ENCODE peak calls at places on chromosomes 16 and 17, in four cellular contexts. Q, T, I and W are unnamed samples.

GRCh38 chr16:4091638-4092037 is 24.6 kb downstream of the ADCY9 start:
- DNase-seq in Q (peak; percentile 60), T (no peak), I (no peak), W (no peak)

GRCh38 chr17:45147581-45148182 is 593 bp upstream of the HEXIM1 start:
- DNase-seq in I (peak; percentile 83), Q (peak; percentile 79), T (peak; percentile 83), W (no peak)

GRCh38 chr16:77531741-77532140 is 96.9 kb upstream of the ADAMTS18 start:
- DNase-seq in T (no peak), Q (no peak), I (no peak), W (no peak)

GRCh38 chr17:8964801-8965393 is 610 bp downstream of the PIK3R5 start:
- DNase-seq in I (peak; percentile 36), Q (peak; percentile 46), T (no peak), W (no peak)

GRCh38 chr16:2091722-2092620 is 43.7 kb downstream of the PKD1 start:
- DNase-seq in I (peak; percentile 90), Q (no peak), T (no peak), W (no peak)

GRCh38 chr17:66564992-66565465 is 262.6 kb downstream of the PRKCA start:
- DNase-seq in T (no peak), Q (no peak), I (no peak), W (no peak)

GRCh38 chr17:73240561-73240960 is 21.1 kb downstream of the CPSF4L start:
- DNase-seq in Q (no peak), T (no peak), I (no peak), W (no peak)

GRCh38 chr16:23504076-23504452 is 6.2 kb downstream of the GGA2 start:
- DNase-seq in Q (peak; percentile 70), I (no peak), T (no peak), W (no peak)

GRCh38 chr17:2613089-2613808 is 19.8 kb downstream of the PAFAH1B1 start:
- DNase-seq in Q (no peak), T (no peak), I (no peak), W (no peak)

GRCh38 chr17:40598928-40599627 is 33.8 kb upstream of the CCR7 start:
- DNase-seq in I (no peak), Q (no peak), T (no peak), W (no peak)

GRCh38 chr17:81865733-81866439 is 5.3 kb downstream of the ARHGDIA start:
- DNase-seq in T (no peak), Q (no peak), I (peak; percentile 97), W (no peak)

GRCh38 chr16:48546774-48547173 is 63.2 kb downstream of the N4BP1 start:
- DNase-seq in T (no peak), I (peak; percentile 79), Q (no peak), W (no peak)

GRCh38 chr16:2587891-2588565 is 50.2 kb downstream of the PDPK1 start:
- DNase-seq in I (no peak), Q (no peak), T (no peak), W (no peak)

GRCh38 chr16:4947722-4948503 is 10.2 kb upstream of the SEC14L5 start:
- DNase-seq in T (no peak), Q (no peak), I (no peak), W (no peak)

GRCh38 chr17:77089118-77089477 is 51.7 kb upstream of the SEC14L1 start:
- DNase-seq in I (no peak), Q (no peak), T (no peak), W (no peak)

GRCh38 chr17:19672009-19672837 is 23.7 kb downstream of the ALDH3A2 start:
- DNase-seq in Q (peak; percentile 56), T (no peak), I (peak; percentile 62), W (no peak)

GRCh38 chr16:19735074-19735867 is 17.2 kb downstream of the IQCK start:
- DNase-seq in T (no peak), I (no peak), Q (no peak), W (no peak)

GRCh38 chr16:66326995-66327513 is 39.4 kb upstream of the CDH5 start:
- DNase-seq in I (peak; percentile 49), T (no peak), Q (no peak), W (no peak)

GRCh38 chr16:77946834-77947233 is 75.5 kb upstream of the CLEC3A start:
- DNase-seq in Q (no peak), T (no peak), I (no peak), W (no peak)

GRCh38 chr17:45240905-45241314 is 19.2 kb downstream of the FMNL1 start:
- DNase-seq in I (no peak), Q (no peak), T (no peak), W (no peak)

GRCh38 chr17:7177954-7178477 is 1.2 kb downstream of the ASGR1 start:
- DNase-seq in I (no peak), T (peak; percentile 47), Q (no peak), W (no peak)

GRCh38 chr17:82937411-82938371 is 97.9 kb upstream of the ZNF750 start:
- DNase-seq in Q (no peak), I (no peak), T (no peak), W (peak; percentile 16)

GRCh38 chr17:74424117-74424516 is 7.8 kb upstream of the GPRC5C start:
- DNase-seq in Q (no peak), T (no peak), I (no peak), W (no peak)

GRCh38 chr17:61732169-61732568 is 131.2 kb downstream of the BRIP1 start:
- DNase-seq in Q (no peak), I (no peak), T (no peak), W (no peak)

GRCh38 chr17:61726977-61727376 is 136.0 kb upstream of the NACA2 start:
- DNase-seq in I (no peak), T (no peak), Q (no peak), W (no peak)

GRCh38 chr17:61728297-61728836 is 135.0 kb downstream of the BRIP1 start:
- DNase-seq in Q (no peak), T (no peak), I (no peak), W (no peak)

GRCh38 chr17:61731330-61731729 is 132.0 kb downstream of the BRIP1 start:
- DNase-seq in T (no peak), Q (no peak), I (no peak), W (no peak)

GRCh38 chr17:61729690-61730268 is 133.5 kb downstream of the BRIP1 start:
- DNase-seq in T (no peak), I (no peak), Q (no peak), W (no peak)
- TF ChIP-seq CTCF in T (no peak), I (no peak), Q (no peak), W (no peak)

GRCh38 chr16:60755907-60756306 is 1280.3 kb downstream of the CDH8 start:
- DNase-seq in I (no peak), Q (no peak), T (no peak), W (no peak)
- TF ChIP-seq CTCF in I (no peak), Q (no peak), T (no peak), W (no peak)

GRCh38 chr16:56610609-56611111 is 2.3 kb downstream of the MT2A start:
- DNase-seq in I (no peak), T (no peak), Q (no peak), W (no peak)

GRCh38 chr16:56610017-56610608 is 1.7 kb downstream of the MT2A start:
- DNase-seq in Q (peak; percentile 58), I (peak; percentile 61), T (peak; percentile 21), W (peak; percentile 66)

GRCh38 chr16:56608876-56609462 is 585 bp downstream of the MT2A start:
- DNase-seq in T (no peak), I (peak; percentile 50), Q (no peak), W (no peak)

GRCh38 chr16:56608043-56608875 is at the start of gene MT2A:
- DNase-seq in Q (peak; percentile 94), T (peak; percentile 92), I (peak; percentile 96), W (peak; percentile 91)

GRCh38 chr16:56609463-56609921 is 1.1 kb downstream of the MT2A start:
- DNase-seq in Q (peak; percentile 83), T (peak; percentile 63), I (peak; percentile 92), W (no peak)
- TF ChIP-seq CTCF in Q (no peak), T (no peak), I (no peak), W (no peak)

GRCh38 chr17:46770818-46771600 is 47.5 kb downstream of the WNT3 start:
- DNase-seq in Q (no peak), T (peak; percentile 62), I (peak; percentile 33), W (no peak)
- TF ChIP-seq CTCF in Q (no peak), T (no peak), I (no peak), W (no peak)